ENCODE peak calls at places on chromosomes 6 and 20, in seven cellular contexts. A is thoracic aorta, J is HFF-Myc, M is GM10248, Y is breast epithelium, U is left ventricle myocardium inferior, P is glutamatergic neuron. S is an unnamed sample.
A peak's percentile ranks its signal among the peaks of the same experiment; 100 is the strongest.

GRCh38 chr20:15576401-15576800 is 996.8 kb downstream of the KIF16B start:
- DNase-seq in M (no peak), A (no peak), J (no peak), U (no peak), P (no peak), Y (no peak), S (no peak)

GRCh38 chr6:27154696-27155095 is 92.8 kb upstream of the PRSS16 start:
- DNase-seq in A (no peak), Y (no peak), J (no peak), P (no peak), U (no peak), M (no peak), S (no peak)

GRCh38 chr6:111750753-111751684 is 122.2 kb downstream of the FYN start:
- DNase-seq in A (no peak), P (no peak), J (no peak), M (peak; percentile 46), Y (no peak), U (no peak), S (peak; percentile 34)

GRCh38 chr20:32358883-32359632 is 927 bp downstream of the ASXL1 start:
- DNase-seq in A (no peak), Y (peak; percentile 57), J (no peak), M (peak; percentile 82), P (peak; percentile 75), U (peak; percentile 79), S (peak; percentile 58)

GRCh38 chr20:51532577-51533191 is 9.8 kb downstream of the NFATC2 start:
- DNase-seq in P (no peak), U (peak; percentile 52), M (no peak), J (no peak), A (peak; percentile 41), Y (no peak), S (peak; percentile 71)

GRCh38 chr6:105994522-105995402 is 91.4 kb upstream of the PRDM1 start:
- DNase-seq in P (peak; percentile 59), U (peak; percentile 41), A (no peak), J (peak; percentile 35), Y (no peak), M (peak; percentile 35), S (peak; percentile 91)

GRCh38 chr20:1776608-1777475 is 118.4 kb upstream of the SIRPA start:
- DNase-seq in U (peak; percentile 90), J (peak; percentile 66), M (peak; percentile 84), Y (peak; percentile 92), P (peak; percentile 94), A (peak; percentile 59), S (peak; percentile 88)

GRCh38 chr6:170209354-170210025 is 81.4 kb downstream of the DLL1 start:
- DNase-seq in P (peak; percentile 9), U (no peak), A (no peak), Y (no peak), J (no peak), M (no peak), S (no peak)

GRCh38 chr6:23111984-23112383 is 542.6 kb downstream of the HDGFL1 start:
- DNase-seq in P (no peak), J (no peak), U (no peak), Y (no peak), A (no peak), M (no peak), S (peak; percentile 73)

GRCh38 chr6:142222022-142222421 is 75.0 kb downstream of the VTA1 start:
- DNase-seq in U (no peak), J (no peak), Y (no peak), M (no peak), A (no peak), P (no peak), S (no peak)

GRCh38 chr6:87789198-87789899 is 87.3 kb upstream of the AKIRIN2 start:
- DNase-seq in M (no peak), Y (no peak), P (no peak), A (no peak), U (no peak), J (peak; percentile 15), S (peak; percentile 71)

GRCh38 chr6:160379464-160379863 is 31.3 kb downstream of the SLC22A3 start:
- DNase-seq in Y (no peak), P (no peak), J (no peak), U (no peak), M (no peak), A (no peak), S (peak; percentile 66)

GRCh38 chr20:58645277-58645968 is 5.7 kb upstream of the STX16 start:
- DNase-seq in M (no peak), A (no peak), Y (no peak), U (no peak), J (no peak), P (no peak), S (peak; percentile 35)

GRCh38 chr20:62743777-62744317 is 35.2 kb downstream of the NTSR1 start:
- DNase-seq in Y (peak; percentile 38), J (no peak), A (no peak), P (no peak), U (peak; percentile 5), M (no peak), S (no peak)

GRCh38 chr20:47635256-47635655 is 133.6 kb downstream of the NCOA3 start:
- DNase-seq in Y (no peak), P (no peak), A (no peak), U (no peak), M (no peak), J (no peak), S (no peak)

GRCh38 chr6:169866140-169866534 is 114.7 kb downstream of the ERMARD start:
- DNase-seq in A (no peak), P (no peak), J (no peak), U (no peak), Y (no peak), M (no peak), S (no peak)

GRCh38 chr20:49850463-49851233 is 38.0 kb downstream of the SLC9A8 start:
- DNase-seq in U (no peak), A (no peak), P (no peak), Y (no peak), J (no peak), M (no peak), S (peak; percentile 45)

GRCh38 chr20:3887870-3888614 is 1.1 kb upstream of the PANK2 start:
- DNase-seq in Y (no peak), A (no peak), U (no peak), M (no peak), J (no peak), P (peak; percentile 34), S (peak; percentile 41)

GRCh38 chr6:108250240-108250866 is 10.5 kb downstream of the SNX3 start:
- DNase-seq in Y (no peak), M (no peak), J (no peak), P (no peak), A (no peak), U (no peak), S (no peak)

GRCh38 chr6:157621401-157621800 is 201.6 kb upstream of the SNX9 start:
- DNase-seq in A (no peak), P (no peak), M (no peak), U (no peak), Y (no peak), J (no peak), S (peak; percentile 52)

GRCh38 chr20:46394872-46395470 is 11.4 kb downstream of the ELMO2 start:
- DNase-seq in A (no peak), P (no peak), Y (no peak), M (no peak), U (no peak), J (no peak), S (no peak)

GRCh38 chr6:132115714-132116366 is 164.7 kb upstream of the CCN2 start:
- DNase-seq in P (no peak), Y (no peak), J (no peak), A (no peak), U (no peak), M (no peak), S (peak; percentile 47)

GRCh38 chr6:85537055-85537494 is 56.6 kb downstream of the SNX14 start:
- DNase-seq in M (peak; percentile 15), P (no peak), A (no peak), Y (no peak), J (no peak), U (no peak), S (peak; percentile 20)
- TF ChIP-seq CTCF in M (peak; percentile 35), P (peak; percentile 83), A (peak; percentile 61), Y (peak; percentile 17), J (no peak), U (peak; percentile 72), S (peak; percentile 63)

GRCh38 chr6:138211601-138212000 is 6.7 kb downstream of the PBOV1 start:
- DNase-seq in M (no peak), P (no peak), U (no peak), A (no peak), Y (no peak), J (no peak), S (no peak)

GRCh38 chr6:138206862-138207261 is 11.4 kb downstream of the PBOV1 start:
- DNase-seq in M (no peak), U (no peak), Y (no peak), P (no peak), J (no peak), A (no peak), S (no peak)

GRCh38 chr6:138205437-138206094 is 12.7 kb downstream of the PBOV1 start:
- DNase-seq in P (no peak), U (no peak), A (no peak), J (no peak), M (no peak), Y (no peak), S (no peak)

GRCh38 chr6:138215071-138215470 is 3.2 kb downstream of the PBOV1 start:
- DNase-seq in A (no peak), U (no peak), P (no peak), J (no peak), M (no peak), Y (no peak), S (no peak)

DNA sequence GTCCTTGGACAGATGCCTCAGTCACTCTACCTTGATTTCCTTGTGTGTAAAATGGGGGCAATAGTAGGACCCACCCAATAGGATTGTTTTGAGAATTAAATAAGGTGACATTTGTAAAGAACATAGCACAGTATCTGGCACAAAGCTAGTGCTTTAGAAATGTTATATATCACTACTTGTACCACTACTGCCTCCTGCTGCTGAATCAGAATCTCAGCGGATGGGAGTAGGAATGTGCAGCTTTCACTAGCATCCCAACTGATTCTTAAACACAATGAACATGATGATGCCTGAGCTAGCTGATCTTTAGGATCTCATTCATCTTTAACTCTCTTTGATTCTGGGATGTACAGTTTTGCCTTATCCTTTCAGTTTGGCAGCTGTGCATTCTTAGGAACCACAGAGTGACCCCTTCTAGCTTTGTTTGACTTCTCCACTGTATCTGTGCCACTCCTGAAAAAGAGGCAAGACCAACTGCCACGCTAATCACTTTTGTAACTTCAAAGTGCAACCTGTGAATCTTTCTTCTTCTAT is 7.2 kb downstream of the PBOV1 start:
- DNase-seq in U (no peak), Y (no peak), A (no peak), M (no peak), J (no peak), P (no peak), S (no peak)
- TF ChIP-seq CTCF in U (peak; percentile 20), Y (no peak), A (no peak), M (no peak), J (no peak), P (no peak), S (no peak)

GRCh38 chr20:33394718-33395117 is 6.6 kb downstream of the CDK5RAP1 start:
- DNase-seq in A (no peak), P (no peak), Y (no peak), U (no peak), M (no peak), J (no peak), S (no peak)
- TF ChIP-seq CTCF in A (no peak), P (no peak), Y (no peak), U (peak; percentile 28), M (peak; percentile 4), J (peak; percentile 5), S (no peak)

DNA sequence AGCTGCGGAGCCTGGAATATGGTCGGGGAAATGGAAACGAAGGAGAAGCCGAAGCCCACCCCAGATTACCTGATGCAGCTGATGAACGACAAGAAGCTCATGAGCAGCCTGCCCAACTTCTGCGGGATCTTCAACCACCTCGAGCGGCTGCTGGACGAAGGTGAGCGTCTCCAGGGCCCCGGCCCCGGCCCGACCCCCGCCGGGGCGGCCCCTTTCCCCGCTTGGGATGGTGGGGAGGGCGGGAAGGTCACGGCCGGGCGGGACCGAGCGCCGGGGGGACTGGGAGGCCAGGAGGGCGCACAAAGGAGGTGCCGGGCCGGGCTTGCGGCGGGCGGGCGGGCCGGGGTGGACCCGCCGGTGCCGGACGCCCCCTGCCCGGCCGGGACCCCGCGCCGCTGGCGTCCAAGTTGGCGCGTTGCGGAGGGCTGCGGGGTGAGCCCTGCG is 680 bp downstream of the QKI start:
- DNase-seq in U (no peak), J (no peak), M (peak; percentile 33), Y (no peak), A (no peak), P (no peak), S (no peak)
- TF ChIP-seq CTCF in U (no peak), J (no peak), M (no peak), Y (no peak), A (no peak), P (no peak), S (no peak)

S was measured in AG10803.